ENCODE peak calls at places on chromosomes 7 and 10, in ten cellular contexts. F is Peyer's patch, J is body of pancreas, Z is A549, T is esophagus squamous epithelium, O is heart right ventricle, W is foreskin keratinocyte, X is cardiac muscle cell, U is left ventricle myocardium inferior, H is uterus. N is an unnamed sample.

GRCh38 chr10:52992569-52992968 is 220.0 kb upstream of the MBL2 start:
- DNase-seq in T (no peak), O (no peak), F (no peak), X (no peak), W (no peak), U (no peak), H (no peak), Z (no peak), J (no peak), N (no peak)

GRCh38 chr7:32043688-32044087 is 26.5 kb downstream of the PDE1C start:
- DNase-seq in W (no peak), Z (peak; percentile 46), X (peak; percentile 43), F (no peak), T (no peak), U (no peak), O (no peak), H (no peak), J (no peak), N (no peak)

GRCh38 chr7:154569916-154570315 is 433.0 kb downstream of the PAXIP1 start:
- DNase-seq in X (no peak), T (no peak), U (no peak), W (no peak), O (no peak), H (no peak), J (no peak), Z (no peak), F (no peak), N (no peak)

GRCh38 chr10:118615888-118616287 is 20.4 kb upstream of the PRLHR start:
- DNase-seq in F (no peak), W (no peak), T (no peak), X (no peak), Z (peak; percentile 31), H (no peak), U (no peak), J (no peak), O (no peak), N (no peak)

GRCh38 chr10:28139138-28139537 is 140.3 kb upstream of the ODAD2 start:
- DNase-seq in W (no peak), J (no peak), F (no peak), O (no peak), X (peak; percentile 9), T (no peak), U (no peak), Z (no peak), H (no peak), N (no peak)

GRCh38 chr7:138024334-138024691 is 22.4 kb upstream of the CREB3L2 start:
- DNase-seq in W (no peak), H (no peak), Z (no peak), U (no peak), O (no peak), J (no peak), X (no peak), T (no peak), F (no peak), N (no peak)

GRCh38 chr10:80497187-80498038 is 40.3 kb upstream of the SH2D4B start:
- DNase-seq in O (peak; percentile 73), W (no peak), F (no peak), X (peak; percentile 92), H (peak; percentile 38), J (peak; percentile 24), Z (no peak), T (no peak), U (peak; percentile 78), N (peak; percentile 65)

GRCh38 chr10:119807960-119808697 is 64.5 kb downstream of the MCMBP start:
- DNase-seq in T (no peak), F (no peak), W (peak; percentile 57), J (no peak), X (peak; percentile 46), O (no peak), Z (no peak), H (no peak), U (no peak), N (no peak)

GRCh38 chr7:7577888-7578287 is 11.2 kb downstream of the MIOS start:
- DNase-seq in T (no peak), U (no peak), Z (no peak), J (no peak), H (no peak), X (no peak), F (no peak), O (no peak), W (no peak), N (no peak)

GRCh38 chr10:124160176-124160575 is 66.8 kb upstream of the CHST15 start:
- DNase-seq in X (no peak), T (no peak), U (no peak), Z (no peak), W (no peak), J (no peak), O (no peak), H (no peak), F (no peak), N (no peak)

GRCh38 chr7:68244411-68244810 is 1247.8 kb downstream of the TYW1 start:
- DNase-seq in H (no peak), F (no peak), J (no peak), X (no peak), Z (no peak), T (no peak), W (no peak), O (no peak), U (no peak), N (no peak)

GRCh38 chr10:79125092-79125491 is 56.3 kb downstream of the ZMIZ1 start:
- DNase-seq in U (no peak), F (no peak), T (no peak), O (no peak), W (no peak), H (no peak), Z (no peak), J (no peak), X (no peak), N (no peak)

GRCh38 chr7:80485721-80486120 is 26.1 kb downstream of the GNAT3 start:
- DNase-seq in X (no peak), T (no peak), F (no peak), U (no peak), O (no peak), W (no peak), Z (no peak), J (no peak), H (no peak), N (no peak)

GRCh38 chr10:33193057-33193866 is 141.2 kb downstream of the NRP1 start:
- DNase-seq in J (peak; percentile 85), X (peak; percentile 93), H (peak; percentile 81), T (peak; percentile 11), Z (peak; percentile 75), O (peak; percentile 90), U (peak; percentile 76), W (peak; percentile 51), F (peak; percentile 60), N (peak; percentile 88)

GRCh38 chr7:151631968-151632749 is 112.5 kb upstream of the RHEB start:
- DNase-seq in F (peak; percentile 83), O (peak; percentile 84), H (peak; percentile 86), W (no peak), J (peak; percentile 87), T (peak; percentile 23), U (peak; percentile 84), X (peak; percentile 89), Z (peak; percentile 49), N (peak; percentile 60)

DNA sequence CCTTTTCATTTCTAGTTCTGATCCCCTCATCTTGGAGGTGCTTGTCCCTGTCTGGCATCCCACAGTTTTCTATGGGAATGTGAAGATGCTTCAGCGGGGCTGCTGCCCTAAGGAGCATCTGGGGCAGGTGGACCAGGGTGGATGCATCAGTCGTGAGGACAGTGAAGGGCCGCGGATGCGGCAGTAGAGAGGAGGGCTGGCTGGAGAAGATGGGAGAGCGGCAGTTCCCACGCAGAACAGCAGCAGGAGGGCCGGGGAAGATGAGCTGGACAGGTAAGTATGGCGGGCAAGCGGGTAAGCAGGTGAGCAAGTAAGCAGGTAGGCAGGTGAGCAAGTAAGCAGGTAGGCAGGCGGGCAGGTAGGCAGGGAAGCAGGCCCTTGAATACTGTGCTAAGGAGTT is 48.9 kb downstream of the ASB13 start:
- DNase-seq in X (no peak), U (no peak), F (no peak), O (no peak), Z (no peak), W (no peak), J (no peak), T (no peak), H (no peak), N (no peak)
- H3K4me1 ChIP-seq in X (peaks cover 10% of the 10 kb centered on the region), U (peaks cover 20% of the 10 kb centered on the region), F (no peaks in the 10 kb centered on the region), O (peaks cover 45% of the 10 kb centered on the region), Z (peaks cover 41% of the 10 kb centered on the region), W (peaks cover 9% of the 10 kb centered on the region), J (no peaks in the 10 kb centered on the region), T (peaks cover 73% of the 10 kb centered on the region), H (peaks cover 9% of the 10 kb centered on the region), N (peaks cover 69% of the 10 kb centered on the region)

DNA sequence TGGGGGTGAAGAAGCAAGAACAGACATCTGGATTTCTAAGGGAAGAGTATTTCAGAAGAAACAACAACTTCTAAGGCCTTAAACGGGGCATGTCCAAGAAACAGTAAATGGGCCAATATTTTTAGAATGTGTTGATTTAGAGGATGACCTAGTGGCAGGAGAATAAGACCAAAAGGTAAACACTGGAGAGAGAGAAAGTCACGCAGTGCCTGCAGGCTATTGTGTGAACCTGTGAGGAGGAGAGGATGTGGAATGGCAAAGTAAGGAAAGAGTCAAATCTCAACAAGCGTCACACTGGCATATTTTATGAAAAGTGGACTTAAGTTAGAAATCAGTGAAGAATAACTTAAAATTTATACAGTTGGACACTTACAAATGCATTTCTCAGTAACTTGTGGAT is 78.1 kb upstream of the EGFR start:
- DNase-seq in X (no peak), W (no peak), J (no peak), Z (no peak), T (no peak), H (no peak), O (no peak), U (no peak), F (no peak), N (no peak)
- H3K27ac ChIP-seq in X (no peak overlapping the region), W (no peak overlapping the region), J (no peak overlapping the region), Z (no peak overlapping the region), T (no peak overlapping the region), H (no peak overlapping the region), O (no peak overlapping the region), U (no peak overlapping the region), F (no peak overlapping the region), N (no peak overlapping the region)

GRCh38 chr7:159204664-159205063 is 60.0 kb upstream of the VIPR2 start:
- DNase-seq in Z (no peak), T (no peak), X (no peak), O (no peak), J (no peak), W (no peak), U (no peak), F (no peak), H (no peak), N (no peak)
- TF ChIP-seq CTCF in Z (no peak), T (no peak), X (no peak), O (no peak), J (no peak), W (no peak), U (no peak), F (no peak), H (no peak), N (no peak)

DNA sequence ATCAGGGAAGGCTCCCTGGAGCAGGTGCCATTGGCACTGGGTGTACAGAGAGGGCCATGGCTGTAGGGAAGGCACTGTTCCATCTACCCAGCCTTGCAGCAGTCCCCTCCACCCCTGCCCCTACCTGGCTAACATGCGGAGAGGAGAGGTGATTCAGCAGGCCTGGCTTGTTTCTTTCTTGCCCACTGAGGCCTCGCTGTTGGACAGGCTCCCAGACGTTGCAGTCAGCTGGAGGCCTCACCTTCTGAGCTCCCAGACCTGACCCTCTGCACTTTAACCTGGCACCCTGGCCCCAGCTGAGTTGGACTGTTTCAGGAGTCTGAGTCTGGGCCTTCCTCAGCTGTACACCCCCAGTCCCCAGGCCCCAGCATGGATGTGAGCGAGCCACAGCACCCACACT is 34.9 kb downstream of the UNC5B start:
- DNase-seq in T (no peak), Z (no peak), F (no peak), H (no peak), U (peak; percentile 13), X (no peak), J (no peak), O (no peak), W (no peak), N (no peak)
- H3K4me1 ChIP-seq in T (peaks cover 100% of the 10 kb centered on the region), Z (peaks cover 8% of the 10 kb centered on the region), F (peaks cover 12% of the 10 kb centered on the region), H (peaks cover 14% of the 10 kb centered on the region), U (peaks cover 100% of the 10 kb centered on the region), X (peaks cover 70% of the 10 kb centered on the region), J (peaks cover 20% of the 10 kb centered on the region), O (peaks cover 100% of the 10 kb centered on the region), W (peaks cover 21% of the 10 kb centered on the region), N (peaks cover 26% of the 10 kb centered on the region)